ENCODE peak calls at places on chromosomes 2 and 18, in nine cellular contexts. One of them, this sample, is unnamed.
A peak's percentile ranks its signal among the peaks of the same experiment; 100 is the strongest.

GRCh38 chr2:175600024-175600831 is 401.8 kb downstream of the LNPK start:
- DNase-seq in mesothelial cell of epicardium: no peak
- DNase-seq in GM23338: no peak
- DNase-seq in Panc1: no peak
- DNase-seq in AG09309: peak; percentile 85
- DNase-seq in fibroblast of the aortic adventitia: peak; percentile 22
- DNase-seq in tibial artery: peak; percentile 66
- DNase-seq in lung: no peak
- DNase-seq in foreskin fibroblast: peak; percentile 85
- DNase-seq in this sample: no peak

GRCh38 chr2:109638807-109639206 is 24.6 kb downstream of the SOWAHC start:
- DNase-seq in Panc1: no peak
- DNase-seq in foreskin fibroblast: no peak
- DNase-seq in fibroblast of the aortic adventitia: peak; percentile 16
- DNase-seq in mesothelial cell of epicardium: no peak
- DNase-seq in tibial artery: no peak
- DNase-seq in GM23338: no peak
- DNase-seq in lung: no peak
- DNase-seq in AG09309: no peak
- DNase-seq in this sample: no peak

GRCh38 chr2:23135481-23136100 is 249.4 kb upstream of the KLHL29 start:
- DNase-seq in AG09309: no peak
- DNase-seq in foreskin fibroblast: no peak
- DNase-seq in fibroblast of the aortic adventitia: peak; percentile 2
- DNase-seq in tibial artery: peak; percentile 71
- DNase-seq in Panc1: no peak
- DNase-seq in GM23338: peak; percentile 41
- DNase-seq in mesothelial cell of epicardium: no peak
- DNase-seq in lung: peak; percentile 34
- DNase-seq in this sample: no peak

GRCh38 chr2:160484859-160485520 is 8.6 kb downstream of the RBMS1 start:
- DNase-seq in AG09309: no peak
- DNase-seq in Panc1: no peak
- DNase-seq in mesothelial cell of epicardium: no peak
- DNase-seq in lung: no peak
- DNase-seq in foreskin fibroblast: no peak
- DNase-seq in tibial artery: no peak
- DNase-seq in fibroblast of the aortic adventitia: no peak
- DNase-seq in GM23338: peak; percentile 45
- DNase-seq in this sample: no peak

GRCh38 chr2:219433666-219434467 is 776 bp upstream of the SPEG start:
- DNase-seq in lung: no peak
- DNase-seq in mesothelial cell of epicardium: no peak
- DNase-seq in AG09309: no peak
- DNase-seq in foreskin fibroblast: peak; percentile 25
- DNase-seq in fibroblast of the aortic adventitia: peak; percentile 61
- DNase-seq in GM23338: peak; percentile 97
- DNase-seq in tibial artery: peak; percentile 89
- DNase-seq in Panc1: no peak
- DNase-seq in this sample: no peak

GRCh38 chr2:62287895-62288589 is 92.1 kb downstream of the B3GNT2 start:
- DNase-seq in tibial artery: no peak
- DNase-seq in foreskin fibroblast: no peak
- DNase-seq in GM23338: no peak
- DNase-seq in lung: peak; percentile 64
- DNase-seq in mesothelial cell of epicardium: peak; percentile 45
- DNase-seq in fibroblast of the aortic adventitia: peak; percentile 46
- DNase-seq in AG09309: no peak
- DNase-seq in Panc1: peak; percentile 25
- DNase-seq in this sample: no peak

GRCh38 chr2:81589406-81589805 is 1284.9 kb upstream of the LRRTM1 start:
- DNase-seq in Panc1: no peak
- DNase-seq in tibial artery: no peak
- DNase-seq in AG09309: no peak
- DNase-seq in mesothelial cell of epicardium: no peak
- DNase-seq in GM23338: no peak
- DNase-seq in lung: no peak
- DNase-seq in foreskin fibroblast: no peak
- DNase-seq in fibroblast of the aortic adventitia: no peak
- DNase-seq in this sample: no peak

GRCh38 chr2:121260370-121261154 is 24.4 kb downstream of the TFCP2L1 start:
- DNase-seq in Panc1: no peak
- DNase-seq in AG09309: no peak
- DNase-seq in foreskin fibroblast: no peak
- DNase-seq in GM23338: no peak
- DNase-seq in mesothelial cell of epicardium: no peak
- DNase-seq in lung: no peak
- DNase-seq in tibial artery: no peak
- DNase-seq in fibroblast of the aortic adventitia: no peak
- DNase-seq in this sample: peak; percentile 78

GRCh38 chr18:37184209-37184868 is 355.4 kb downstream of the KIAA1328 start:
- DNase-seq in lung: no peak
- DNase-seq in foreskin fibroblast: no peak
- DNase-seq in Panc1: no peak
- DNase-seq in tibial artery: no peak
- DNase-seq in fibroblast of the aortic adventitia: no peak
- DNase-seq in mesothelial cell of epicardium: no peak
- DNase-seq in AG09309: no peak
- DNase-seq in GM23338: no peak
- DNase-seq in this sample: no peak

GRCh38 chr2:33681333-33681732 is 82.2 kb upstream of the FAM98A start:
- DNase-seq in foreskin fibroblast: no peak
- DNase-seq in tibial artery: no peak
- DNase-seq in lung: no peak
- DNase-seq in mesothelial cell of epicardium: no peak
- DNase-seq in AG09309: no peak
- DNase-seq in fibroblast of the aortic adventitia: peak; percentile 7
- DNase-seq in GM23338: peak; percentile 32
- DNase-seq in Panc1: no peak
- DNase-seq in this sample: no peak
- TF ChIP-seq CTCF in foreskin fibroblast: peak; percentile 25
- TF ChIP-seq CTCF in tibial artery: no peak
- TF ChIP-seq CTCF in lung: peak; percentile 4
- TF ChIP-seq CTCF in mesothelial cell of epicardium: no peak
- TF ChIP-seq CTCF in AG09309: peak; percentile 25
- TF ChIP-seq CTCF in fibroblast of the aortic adventitia: no peak
- TF ChIP-seq CTCF in GM23338: peak; percentile 58
- TF ChIP-seq CTCF in Panc1: peak; percentile 53
- TF ChIP-seq CTCF in this sample: no peak

GRCh38 chr2:234823196-234823876 is 128.5 kb upstream of the SH3BP4 start:
- DNase-seq in mesothelial cell of epicardium: no peak
- DNase-seq in foreskin fibroblast: peak; percentile 18
- DNase-seq in Panc1: no peak
- DNase-seq in AG09309: no peak
- DNase-seq in fibroblast of the aortic adventitia: no peak
- DNase-seq in GM23338: no peak
- DNase-seq in lung: no peak
- DNase-seq in tibial artery: no peak
- DNase-seq in this sample: no peak

GRCh38 chr2:234816491-234816890 is 135.3 kb upstream of the SH3BP4 start:
- DNase-seq in tibial artery: no peak
- DNase-seq in GM23338: no peak
- DNase-seq in Panc1: no peak
- DNase-seq in lung: no peak
- DNase-seq in mesothelial cell of epicardium: no peak
- DNase-seq in fibroblast of the aortic adventitia: no peak
- DNase-seq in AG09309: no peak
- DNase-seq in foreskin fibroblast: no peak
- DNase-seq in this sample: no peak

GRCh38 chr2:234816056-234816455 is 135.8 kb upstream of the SH3BP4 start:
- DNase-seq in foreskin fibroblast: no peak
- DNase-seq in Panc1: no peak
- DNase-seq in tibial artery: no peak
- DNase-seq in fibroblast of the aortic adventitia: no peak
- DNase-seq in mesothelial cell of epicardium: no peak
- DNase-seq in GM23338: no peak
- DNase-seq in AG09309: no peak
- DNase-seq in lung: no peak
- DNase-seq in this sample: no peak

GRCh38 chr2:234821946-234822470 is 129.8 kb upstream of the SH3BP4 start:
- DNase-seq in tibial artery: no peak
- DNase-seq in lung: no peak
- DNase-seq in fibroblast of the aortic adventitia: peak; percentile 74
- DNase-seq in GM23338: no peak
- DNase-seq in foreskin fibroblast: no peak
- DNase-seq in AG09309: no peak
- DNase-seq in Panc1: no peak
- DNase-seq in mesothelial cell of epicardium: no peak
- DNase-seq in this sample: no peak

DNA sequence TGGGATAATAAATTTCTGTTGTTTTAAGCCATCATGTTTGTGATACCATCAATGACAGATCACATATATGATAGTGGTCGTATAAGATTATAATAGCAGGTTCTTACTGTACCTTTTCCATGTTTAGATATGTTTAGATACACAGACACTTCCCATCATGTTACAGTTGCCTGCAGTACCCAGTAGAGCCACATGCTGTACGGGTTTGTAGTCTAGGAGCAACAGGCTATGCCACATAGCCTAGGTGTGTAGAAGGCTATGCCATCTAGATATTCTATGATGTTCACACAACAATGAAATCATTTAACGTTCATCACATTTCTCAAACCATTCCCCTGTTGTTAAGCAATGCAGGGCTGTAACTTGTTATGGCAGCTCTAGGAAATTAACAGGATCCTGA is 132.9 kb upstream of the SH3BP4 start:
- DNase-seq in fibroblast of the aortic adventitia: no peak
- DNase-seq in AG09309: no peak
- DNase-seq in GM23338: no peak
- DNase-seq in mesothelial cell of epicardium: no peak
- DNase-seq in tibial artery: no peak
- DNase-seq in lung: no peak
- DNase-seq in foreskin fibroblast: no peak
- DNase-seq in Panc1: no peak
- DNase-seq in this sample: no peak
- TF ChIP-seq CTCF in fibroblast of the aortic adventitia: peak; percentile 9
- TF ChIP-seq CTCF in AG09309: peak; percentile 17
- TF ChIP-seq CTCF in GM23338: no peak
- TF ChIP-seq CTCF in mesothelial cell of epicardium: no peak
- TF ChIP-seq CTCF in tibial artery: no peak
- TF ChIP-seq CTCF in lung: no peak
- TF ChIP-seq CTCF in foreskin fibroblast: peak; percentile 3
- TF ChIP-seq CTCF in Panc1: peak; percentile 15
- TF ChIP-seq CTCF in this sample: no peak

GRCh38 chr18:57431512-57432080 is 3.6 kb upstream of the ONECUT2 start:
- DNase-seq in mesothelial cell of epicardium: no peak
- DNase-seq in fibroblast of the aortic adventitia: no peak
- DNase-seq in foreskin fibroblast: no peak
- DNase-seq in lung: no peak
- DNase-seq in Panc1: no peak
- DNase-seq in tibial artery: no peak
- DNase-seq in AG09309: no peak
- DNase-seq in GM23338: no peak
- DNase-seq in this sample: no peak

GRCh38 chr18:57429607-57430165 is 5.5 kb upstream of the ONECUT2 start:
- DNase-seq in GM23338: peak; percentile 60
- DNase-seq in fibroblast of the aortic adventitia: no peak
- DNase-seq in AG09309: no peak
- DNase-seq in foreskin fibroblast: no peak
- DNase-seq in Panc1: no peak
- DNase-seq in tibial artery: no peak
- DNase-seq in lung: no peak
- DNase-seq in mesothelial cell of epicardium: no peak
- DNase-seq in this sample: no peak

GRCh38 chr18:57430983-57431382 is 4.2 kb upstream of the ONECUT2 start:
- DNase-seq in mesothelial cell of epicardium: no peak
- DNase-seq in lung: no peak
- DNase-seq in Panc1: no peak
- DNase-seq in GM23338: peak; percentile 30
- DNase-seq in AG09309: no peak
- DNase-seq in foreskin fibroblast: no peak
- DNase-seq in tibial artery: no peak
- DNase-seq in fibroblast of the aortic adventitia: no peak
- DNase-seq in this sample: no peak

GRCh38 chr18:57432118-57432517 is 3.1 kb upstream of the ONECUT2 start:
- DNase-seq in AG09309: no peak
- DNase-seq in Panc1: no peak
- DNase-seq in fibroblast of the aortic adventitia: no peak
- DNase-seq in foreskin fibroblast: no peak
- DNase-seq in mesothelial cell of epicardium: no peak
- DNase-seq in tibial artery: no peak
- DNase-seq in lung: no peak
- DNase-seq in GM23338: no peak
- DNase-seq in this sample: no peak

DNA sequence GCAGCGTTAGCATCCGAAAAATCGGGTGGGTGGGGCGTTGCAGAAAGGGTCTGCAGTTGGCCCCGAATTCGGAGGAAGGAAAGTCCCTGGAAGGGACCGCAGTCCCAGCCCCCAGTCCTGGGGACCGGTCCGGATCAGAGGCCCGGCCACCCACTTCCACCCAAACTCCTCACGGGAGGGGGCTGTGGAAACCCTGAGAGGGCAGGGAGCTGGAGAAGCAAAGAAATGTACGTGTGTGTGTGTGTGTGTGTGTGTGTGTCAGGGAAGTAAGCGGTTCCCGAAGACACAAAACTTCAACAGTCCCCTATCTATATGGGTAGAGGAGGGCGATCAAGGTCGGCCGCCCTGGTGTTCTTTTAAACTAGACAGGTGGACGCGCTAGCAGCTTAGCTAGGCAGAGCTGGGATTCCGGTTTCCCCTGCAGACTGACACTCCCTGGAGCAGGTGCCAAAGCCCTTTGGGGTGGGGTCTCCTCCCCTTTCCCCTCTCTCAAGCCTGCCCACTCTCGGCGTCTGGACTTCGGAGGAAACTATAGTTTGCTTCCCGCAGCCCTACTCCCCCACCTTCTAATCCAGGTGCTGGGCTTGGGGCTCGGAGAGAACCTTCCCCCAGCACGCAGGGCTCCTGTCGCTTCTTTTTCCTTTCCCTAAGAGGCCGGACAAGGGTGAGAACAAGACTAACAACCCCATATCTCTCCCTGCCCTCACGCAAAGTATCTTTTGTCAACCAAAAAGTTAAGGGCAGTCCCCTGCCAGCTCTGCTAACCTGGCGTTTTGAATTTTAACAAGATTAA is 4.8 kb upstream of the ONECUT2 start:
- DNase-seq in GM23338: peak; percentile 81
- DNase-seq in lung: no peak
- DNase-seq in AG09309: no peak
- DNase-seq in foreskin fibroblast: no peak
- DNase-seq in tibial artery: no peak
- DNase-seq in Panc1: no peak
- DNase-seq in fibroblast of the aortic adventitia: no peak
- DNase-seq in mesothelial cell of epicardium: no peak
- DNase-seq in this sample: no peak
- TF ChIP-seq CTCF in GM23338: no peak
- TF ChIP-seq CTCF in lung: no peak
- TF ChIP-seq CTCF in AG09309: no peak
- TF ChIP-seq CTCF in foreskin fibroblast: no peak
- TF ChIP-seq CTCF in tibial artery: no peak
- TF ChIP-seq CTCF in Panc1: no peak
- TF ChIP-seq CTCF in fibroblast of the aortic adventitia: no peak
- TF ChIP-seq CTCF in mesothelial cell of epicardium: no peak
- TF ChIP-seq CTCF in this sample: no peak

DNA sequence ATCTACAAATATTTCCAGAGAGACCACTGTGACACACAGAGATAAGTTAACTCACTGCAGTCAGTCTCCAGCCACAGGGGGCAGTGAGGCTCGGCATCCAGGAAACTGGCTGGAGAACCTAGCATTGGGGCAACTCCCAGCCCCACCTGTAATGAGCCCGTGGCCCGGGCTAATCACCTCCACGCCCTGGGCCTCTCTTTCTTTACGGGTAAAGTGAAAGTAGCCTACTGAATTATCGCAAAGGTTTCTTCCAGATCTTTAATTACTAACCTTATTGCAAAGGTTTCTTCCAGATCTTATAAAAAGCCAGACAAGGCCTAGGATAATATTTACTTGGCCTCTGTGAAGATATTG is 45.6 kb upstream of the ACAA2 start:
- DNase-seq in foreskin fibroblast: no peak
- DNase-seq in lung: no peak
- DNase-seq in mesothelial cell of epicardium: no peak
- DNase-seq in Panc1: no peak
- DNase-seq in GM23338: peak; percentile 38
- DNase-seq in AG09309: no peak
- DNase-seq in tibial artery: no peak
- DNase-seq in fibroblast of the aortic adventitia: no peak
- DNase-seq in this sample: peak; percentile 86
- TF ChIP-seq CTCF in foreskin fibroblast: no peak
- TF ChIP-seq CTCF in lung: no peak
- TF ChIP-seq CTCF in mesothelial cell of epicardium: peak; percentile 24
- TF ChIP-seq CTCF in Panc1: peak; percentile 58
- TF ChIP-seq CTCF in GM23338: no peak
- TF ChIP-seq CTCF in AG09309: no peak
- TF ChIP-seq CTCF in tibial artery: no peak
- TF ChIP-seq CTCF in fibroblast of the aortic adventitia: no peak
- TF ChIP-seq CTCF in this sample: no peak

This sample was measured in Peyer's patch.